ENCODE peak calls at places on chromosomes 7 and 10, in seven cellular contexts. N is A549, J is AG04450, B is upper lobe of right lung, V is IMR-90, X is lung, C is ascending aorta. H is an unnamed sample.

GRCh38 chr7:112869111-112869774 is 79.0 kb upstream of the TMEM168 start:
- DNase-seq in V (peak; percentile 28), C (no peak), N (peak; percentile 55), B (no peak), X (peak; percentile 38), J (peak; percentile 1), H (no peak)

GRCh38 chr10:132094581-132095234 is 29.0 kb downstream of the JAKMIP3 start:
- DNase-seq in V (no peak), X (no peak), J (no peak), N (peak; percentile 73), B (peak; percentile 25), C (no peak), H (no peak)

GRCh38 chr10:2051108-2051507 is 313.8 kb upstream of the ADARB2 start:
- DNase-seq in V (no peak), B (no peak), X (no peak), C (no peak), N (no peak), J (no peak), H (no peak)

GRCh38 chr10:15455456-15455855 is 84.4 kb upstream of the FAM171A1 start:
- DNase-seq in X (no peak), J (no peak), N (no peak), C (no peak), V (no peak), B (no peak), H (no peak)

GRCh38 chr7:151847681-151848081 is 29.2 kb downstream of the PRKAG2 start:
- DNase-seq in C (no peak), J (no peak), X (no peak), N (no peak), V (no peak), B (peak; percentile 54), H (no peak)

GRCh38 chr7:19701471-19701870 is 7.4 kb downstream of the POLR1F start:
- DNase-seq in B (no peak), N (no peak), V (no peak), X (no peak), J (no peak), C (no peak), H (no peak)

GRCh38 chr7:105791926-105792325 is 84.5 kb downstream of the ATXN7L1 start:
- DNase-seq in V (no peak), N (no peak), J (no peak), C (no peak), X (no peak), B (no peak), H (no peak)

GRCh38 chr7:129256221-129256620 is 31.4 kb downstream of the AHCYL2 start:
- DNase-seq in N (no peak), X (no peak), V (no peak), B (no peak), C (no peak), J (no peak), H (no peak)

GRCh38 chr7:25122373-25122772 is 2.7 kb downstream of the CYCS start:
- DNase-seq in B (no peak), V (peak; percentile 75), J (no peak), C (no peak), X (no peak), N (no peak), H (no peak)

DNA sequence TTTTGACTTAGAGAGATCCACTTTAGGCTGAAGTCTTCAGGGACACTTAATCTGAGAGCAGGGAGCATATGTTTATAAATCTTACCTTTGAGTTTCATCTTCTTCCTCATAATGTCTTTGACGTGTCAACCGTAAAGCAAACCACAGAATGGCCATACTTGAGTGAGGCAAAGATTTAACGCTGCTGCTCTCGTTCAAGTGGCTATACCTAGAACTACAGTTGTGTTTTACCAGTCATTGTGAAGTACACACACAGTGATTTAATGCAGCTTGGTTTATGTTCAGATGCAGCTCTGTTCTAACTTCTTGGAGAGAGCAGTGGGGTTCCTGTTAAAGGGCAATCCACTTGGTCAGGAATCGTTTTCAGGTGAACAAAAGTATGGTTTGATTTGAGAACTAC is 39.9 kb upstream of the GOT1 start:
- DNase-seq in J (no peak), C (no peak), X (no peak), V (no peak), B (no peak), N (no peak), H (no peak)
- H3K9me3 ChIP-seq in J (no peaks in the 10 kb centered on the region), C (no peaks in the 10 kb centered on the region), X (no peaks in the 10 kb centered on the region), V (no peaks in the 10 kb centered on the region), B (no peaks in the 10 kb centered on the region), N (no peaks in the 10 kb centered on the region), H (no peaks in the 10 kb centered on the region)

DNA sequence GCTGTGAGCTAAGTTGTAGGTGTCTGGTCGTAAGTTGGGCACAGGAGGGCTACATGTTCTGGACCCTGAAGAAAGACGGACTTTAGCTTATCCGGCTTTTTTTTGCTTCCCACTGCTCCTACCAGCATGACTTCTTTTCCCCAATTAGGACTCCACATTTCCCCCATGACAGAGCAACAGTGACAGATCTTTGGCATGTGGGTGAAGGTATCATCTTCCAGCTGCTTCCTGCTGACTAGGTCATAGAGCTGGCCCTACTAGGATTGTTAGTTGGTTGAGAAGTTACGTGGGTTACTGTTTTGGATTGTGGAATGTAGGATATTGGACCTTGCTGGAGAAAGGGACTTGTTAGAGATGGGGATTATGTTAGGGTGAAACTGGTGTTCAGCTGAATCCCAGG is 21.4 kb downstream of the LANCL2 start:
- DNase-seq in N (no peak), J (no peak), V (no peak), B (no peak), X (no peak), C (no peak), H (no peak)
- H3K9me3 ChIP-seq in N (peaks cover 31% of the 10 kb centered on the region), J (peaks cover 28% of the 10 kb centered on the region), V (peaks cover 35% of the 10 kb centered on the region), B (no peaks in the 10 kb centered on the region), X (no peaks in the 10 kb centered on the region), C (no peaks in the 10 kb centered on the region), H (peaks cover 35% of the 10 kb centered on the region)

DNA sequence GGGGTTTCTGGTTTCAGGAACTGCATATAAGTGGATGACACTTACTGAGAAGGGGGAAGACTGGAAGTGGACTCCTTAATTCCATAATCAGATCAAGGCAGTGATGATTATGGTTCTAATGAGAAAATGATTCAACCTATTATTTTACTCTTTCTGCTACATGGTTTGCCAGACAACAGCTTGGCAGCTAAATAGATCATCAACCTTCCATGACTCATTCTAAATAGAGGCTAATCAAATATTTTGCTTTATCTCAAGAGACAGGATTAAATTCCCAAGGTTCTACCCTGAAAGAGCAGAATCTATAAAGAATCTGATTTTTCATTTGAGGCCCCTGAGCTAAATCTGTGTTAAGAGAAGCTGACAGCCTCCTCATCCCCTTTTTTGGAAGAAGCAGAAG is 46.3 kb downstream of the CNNM1 start:
- DNase-seq in V (no peak), B (no peak), X (no peak), N (no peak), J (no peak), C (no peak), H (no peak)
- H3K9me3 ChIP-seq in V (no peaks in the 10 kb centered on the region), B (no peaks in the 10 kb centered on the region), X (no peaks in the 10 kb centered on the region), N (no peaks in the 10 kb centered on the region), J (no peaks in the 10 kb centered on the region), C (no peaks in the 10 kb centered on the region), H (no peaks in the 10 kb centered on the region)

GRCh38 chr7:152969335-152969734 is 209.8 kb downstream of the ACTR3B start:
- DNase-seq in N (no peak), C (no peak), B (no peak), X (no peak), V (no peak), J (no peak), H (no peak)
- H3K9me3 ChIP-seq in N (peaks cover 3% of the 10 kb centered on the region), C (no peaks in the 10 kb centered on the region), B (no peaks in the 10 kb centered on the region), X (no peaks in the 10 kb centered on the region), V (peaks cover 25% of the 10 kb centered on the region), J (peaks cover 5% of the 10 kb centered on the region), H (peaks cover 3% of the 10 kb centered on the region)

GRCh38 chr10:130300608-130301025 is 164.4 kb downstream of the GLRX3 start:
- DNase-seq in N (no peak), B (peak; percentile 85), C (no peak), X (peak; percentile 73), J (no peak), V (no peak), H (peak; percentile 79)

GRCh38 chr10:130301026-130301892 is 165.1 kb downstream of the GLRX3 start:
- DNase-seq in J (no peak), B (peak; percentile 88), C (no peak), X (peak; percentile 78), N (no peak), V (no peak), H (peak; percentile 88)
- H3K9me3 ChIP-seq in J (peaks cover 51% of the 10 kb centered on the region), B (peaks cover 23% of the 10 kb centered on the region), C (peaks cover 25% of the 10 kb centered on the region), X (peaks cover 8% of the 10 kb centered on the region), N (no peaks in the 10 kb centered on the region), V (peaks cover 18% of the 10 kb centered on the region), H (peaks cover 30% of the 10 kb centered on the region)

GRCh38 chr10:93189959-93190358 is 116.3 kb downstream of the CYP26A1 start:
- DNase-seq in V (no peak), J (no peak), X (no peak), B (no peak), C (no peak), N (no peak), H (no peak)
- H3K9me3 ChIP-seq in V (no peaks in the 10 kb centered on the region), J (no peaks in the 10 kb centered on the region), X (no peaks in the 10 kb centered on the region), B (no peaks in the 10 kb centered on the region), C (no peaks in the 10 kb centered on the region), N (no peaks in the 10 kb centered on the region), H (no peaks in the 10 kb centered on the region)

GRCh38 chr7:56213574-56213973 is 97.4 kb upstream of the NUPR2 start:
- DNase-seq in C (no peak), X (no peak), V (no peak), N (no peak), B (no peak), J (no peak), H (no peak)
- H3K9me3 ChIP-seq in C (peaks cover 4% of the 10 kb centered on the region), X (peaks cover 10% of the 10 kb centered on the region), V (peaks cover 10% of the 10 kb centered on the region), N (peaks cover 12% of the 10 kb centered on the region), B (no peaks in the 10 kb centered on the region), J (peaks cover 43% of the 10 kb centered on the region), H (peaks cover 64% of the 10 kb centered on the region)

GRCh38 chr7:158249692-158250091 is 337.9 kb downstream of the PTPRN2 start:
- DNase-seq in C (peak; percentile 31), B (no peak), X (no peak), N (no peak), J (no peak), V (no peak), H (no peak)
- H3K9me3 ChIP-seq in C (no peaks in the 10 kb centered on the region), B (no peaks in the 10 kb centered on the region), X (no peaks in the 10 kb centered on the region), N (peaks cover 2% of the 10 kb centered on the region), J (peaks cover 89% of the 10 kb centered on the region), V (peaks cover 65% of the 10 kb centered on the region), H (no peaks in the 10 kb centered on the region)

GRCh38 chr10:43640603-43641002 is 8.1 kb downstream of the ZNF32 start:
- DNase-seq in X (no peak), V (peak; percentile 52), N (no peak), C (no peak), J (no peak), B (no peak), H (no peak)
- H3K9me3 ChIP-seq in X (peaks cover 38% of the 10 kb centered on the region), V (peaks cover 32% of the 10 kb centered on the region), N (peaks cover 55% of the 10 kb centered on the region), C (peaks cover 92% of the 10 kb centered on the region), J (peaks cover 19% of the 10 kb centered on the region), B (peaks cover 59% of the 10 kb centered on the region), H (peaks cover 53% of the 10 kb centered on the region)

H was measured in mucosa of descending colon.